ENCODE peak calls at places on chromosomes 2 and 18, in eight cellular contexts. M, A, C, R, X, D, H and Y are unnamed samples.
A peak's percentile ranks its signal among the peaks of the same experiment; 100 is the strongest.

GRCh38 chr2:123566291-123566946 is 458.7 kb upstream of the CNTNAP5 start:
- DNase-seq in X (no peak), C (no peak), M (no peak), D (no peak), R (no peak), A (no peak), H (no peak), Y (no peak)

GRCh38 chr2:25274868-25275574 is 66.7 kb downstream of the DNMT3A start:
- DNase-seq in X (no peak), A (no peak), R (no peak), M (no peak), C (peak; percentile 29), H (no peak), D (no peak), Y (no peak)

GRCh38 chr18:24584205-24584604 is 123.8 kb downstream of the HRH4 start:
- DNase-seq in R (no peak), H (no peak), C (no peak), A (no peak), D (no peak), X (no peak), M (no peak), Y (no peak)

GRCh38 chr2:149040451-149040850 is 2.0 kb downstream of the LYPD6B start:
- DNase-seq in R (no peak), H (no peak), C (peak; percentile 31), M (no peak), X (peak; percentile 18), A (no peak), D (no peak), Y (no peak)

GRCh38 chr2:159124441-159124911 is 156.0 kb downstream of the TANC1 start:
- DNase-seq in A (peak; percentile 85), M (peak; percentile 34), C (peak; percentile 86), X (no peak), R (peak; percentile 76), D (no peak), H (peak; percentile 74), Y (no peak)

GRCh38 chr2:10775831-10776230 is 36.8 kb downstream of the PDIA6 start:
- DNase-seq in C (no peak), D (no peak), H (no peak), R (no peak), M (peak; percentile 24), A (no peak), X (no peak), Y (no peak)

GRCh38 chr2:224658776-224659175 is 57.4 kb downstream of the CCDC195 start:
- DNase-seq in X (no peak), D (no peak), M (no peak), A (peak; percentile 77), R (peak; percentile 40), C (peak; percentile 74), H (no peak), Y (no peak)

GRCh38 chr2:190879474-190880373 is 897 bp upstream of the GLS start:
- DNase-seq in H (no peak), A (no peak), C (no peak), R (no peak), M (no peak), D (no peak), X (no peak), Y (no peak)